ENCODE peak calls at places on chromosomes 7 and 10, in six cellular contexts. C is IMR-90, Q is neuronal stem cell, D is mesenchymal stem cell, X is mesendoderm, F is H1. O is an unnamed sample.

GRCh38 chr7:134421998-134422397 is 36.9 kb downstream of the AKR1B1 start:
- DNase-seq in F (no peak), C (no peak), D (no peak), X (peak), Q (no peak), O (no peak)

GRCh38 chr7:47970750-47971149 is 8.7 kb downstream of the HUS1 start:
- DNase-seq in F (no peak), Q (no peak), X (no peak), C (peak), D (no peak), O (no peak)

GRCh38 chr10:47371629-47372485 is 12.2 kb downstream of the ZNF488 start:
- DNase-seq in C (no peak), F (peak), X (no peak), Q (no peak), D (no peak), O (no peak)

GRCh38 chr7:137789215-137789899 is 57.4 kb downstream of the DGKI start:
- DNase-seq in Q (no peak), D (no peak), C (no peak), F (no peak), X (no peak), O (no peak)

GRCh38 chr7:47648301-47648900 is 66.5 kb upstream of the TNS3 start:
- DNase-seq in C (peak), X (no peak), D (peak), Q (no peak), F (no peak), O (no peak)

GRCh38 chr10:34931216-34931615 is 116.1 kb upstream of the PARD3 start:
- DNase-seq in Q (no peak), C (no peak), X (no peak), D (no peak), F (no peak), O (peak)

GRCh38 chr10:113425596-113425995 is 127.3 kb upstream of the HABP2 start:
- DNase-seq in D (peak), Q (no peak), X (no peak), F (no peak), C (no peak), O (peak)

GRCh38 chr7:136870799-136871487 is 2.5 kb downstream of the CHRM2 start:
- DNase-seq in X (peak), D (peak), F (peak), Q (peak), C (no peak), O (no peak)

GRCh38 chr7:22700559-22701002 is 26.4 kb upstream of the IL6 start:
- DNase-seq in Q (no peak), X (no peak), F (no peak), C (peak), D (peak), O (no peak)

GRCh38 chr7:39317107-39317506 is 249.1 kb upstream of the YAE1 start:
- DNase-seq in Q (no peak), D (no peak), F (no peak), X (peak), C (no peak), O (no peak)

GRCh38 chr7:98594787-98595186 is 22.3 kb upstream of the NPTX2 start:
- DNase-seq in Q (no peak), F (no peak), D (no peak), C (no peak), X (no peak), O (no peak)

GRCh38 chr7:130887182-130888016 is 153.4 kb upstream of the KLF14 start:
- DNase-seq in Q (no peak), F (peak), D (peak), C (peak), X (peak), O (peak)

GRCh38 chr7:108190891-108191290 is 60.7 kb upstream of the LAMB4 start:
- DNase-seq in C (no peak), X (no peak), F (no peak), D (no peak), Q (no peak), O (no peak)

DNA sequence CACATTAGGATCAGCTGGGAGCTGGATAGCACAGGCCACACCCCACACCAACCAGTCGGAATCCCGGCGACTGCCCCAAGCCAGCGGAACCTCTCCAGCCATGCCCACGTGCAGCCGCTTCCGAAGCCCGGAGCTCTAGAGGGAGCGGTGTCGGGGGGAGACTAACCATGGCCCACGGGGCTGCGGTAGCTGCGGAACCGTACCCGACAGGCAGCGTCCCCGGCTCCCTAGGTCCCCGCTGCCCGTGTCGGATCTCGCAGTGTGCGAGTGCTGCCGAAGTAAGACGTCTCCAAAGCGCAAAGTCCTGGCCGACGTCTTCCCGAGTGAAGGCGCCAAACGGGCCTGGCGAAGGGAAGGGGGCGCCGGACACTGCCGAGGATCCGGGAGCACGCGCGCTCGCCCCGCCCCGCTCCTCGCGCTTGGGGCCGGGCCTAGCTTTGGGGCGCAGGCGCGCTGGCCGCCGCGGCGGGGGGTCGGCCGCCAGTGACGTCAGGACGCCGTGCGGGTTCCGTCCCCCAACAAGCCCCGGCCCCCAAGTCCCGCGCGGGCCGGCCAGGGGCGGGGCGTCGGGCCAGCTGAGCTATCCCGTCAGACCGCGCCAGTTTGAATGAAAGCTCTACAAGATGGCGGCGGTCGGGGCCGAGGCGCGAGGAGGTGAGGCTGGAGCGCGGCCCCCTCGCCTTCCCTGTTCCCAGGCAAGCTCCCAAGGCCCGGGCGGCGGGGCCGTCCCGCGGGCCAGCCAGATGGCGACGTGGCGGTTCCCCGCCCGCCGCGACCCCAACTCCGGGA is at the start of gene SUV39H2:
- DNase-seq in C (peak), Q (peak), X (peak), D (peak), F (peak), O (peak)
- H3K4ac ChIP-seq in C (peak), Q (no peak), X (peak), D (peak), F (peak), O (peak)

DNA sequence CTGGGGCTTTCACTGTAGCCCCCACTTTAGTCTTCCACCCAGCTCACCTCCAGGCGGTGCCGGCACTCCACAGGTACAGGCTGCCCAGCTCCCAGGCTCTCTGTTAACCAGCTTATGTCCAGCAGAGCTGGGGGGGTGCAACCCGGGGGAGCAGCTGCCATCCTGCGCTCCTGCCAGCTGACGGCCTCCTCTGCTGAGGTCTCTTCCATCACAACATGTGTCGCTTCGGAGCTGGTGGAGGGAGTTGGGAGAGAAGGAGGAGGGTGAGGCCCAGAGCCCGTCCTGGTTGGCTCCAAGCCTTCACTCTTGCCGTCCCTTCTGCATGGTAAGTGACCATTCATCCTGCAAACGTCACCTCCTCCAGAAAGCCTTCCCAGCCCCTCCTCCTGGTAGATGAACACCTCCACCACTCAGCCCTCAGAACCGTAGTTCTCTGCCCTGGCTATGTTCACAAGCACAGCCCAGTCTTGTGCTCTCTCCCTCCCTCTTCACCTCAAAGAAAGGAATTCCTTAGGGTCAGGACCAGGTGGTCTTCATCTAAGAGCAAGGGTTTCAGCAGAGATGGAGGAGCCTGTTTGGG is 1.6 kb downstream of the POLM start:
- DNase-seq in D (no peak), C (no peak), X (no peak), F (no peak), Q (no peak), O (no peak)
- H3K4me3 ChIP-seq in D (peak), C (no peak), X (no peak), F (no peak), Q (no peak), O (no peak)

DNA sequence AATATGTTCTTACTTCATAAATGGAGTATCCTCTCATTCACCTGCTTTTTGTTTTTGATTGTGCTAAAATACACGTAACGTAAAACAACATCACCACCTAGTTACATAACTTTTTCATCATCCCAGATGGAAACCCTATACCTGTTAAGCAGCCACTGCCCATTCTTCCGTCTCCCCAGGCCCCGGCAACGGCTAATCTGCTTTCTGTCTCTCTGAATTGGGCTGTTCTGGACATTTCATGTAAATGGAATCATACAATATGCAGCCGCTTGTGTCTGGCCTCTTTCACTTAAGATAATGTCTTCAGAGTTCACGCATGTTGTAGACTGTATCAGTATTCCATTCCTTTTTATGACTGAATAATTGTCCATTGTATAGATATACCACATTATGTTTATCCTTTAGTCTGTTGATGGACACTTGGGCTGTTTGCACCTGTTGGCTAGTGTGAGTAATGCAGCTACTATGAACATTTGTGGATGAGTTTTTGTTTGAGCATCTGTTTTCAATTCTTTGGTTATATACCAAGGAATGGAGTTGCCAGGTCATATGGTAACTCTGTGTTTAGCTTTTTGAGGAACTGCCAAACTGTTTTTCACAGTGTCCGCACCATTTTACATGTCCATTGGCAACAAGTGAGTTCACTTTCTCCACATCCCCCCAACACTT is 14.1 kb upstream of the SUN1 start:
- DNase-seq in D (peak), X (no peak), Q (no peak), C (peak), F (no peak), O (peak)
- H3K9ac ChIP-seq in D (peak), X (no peak), Q (no peak), C (no peak), F (no peak), O (no peak)

DNA sequence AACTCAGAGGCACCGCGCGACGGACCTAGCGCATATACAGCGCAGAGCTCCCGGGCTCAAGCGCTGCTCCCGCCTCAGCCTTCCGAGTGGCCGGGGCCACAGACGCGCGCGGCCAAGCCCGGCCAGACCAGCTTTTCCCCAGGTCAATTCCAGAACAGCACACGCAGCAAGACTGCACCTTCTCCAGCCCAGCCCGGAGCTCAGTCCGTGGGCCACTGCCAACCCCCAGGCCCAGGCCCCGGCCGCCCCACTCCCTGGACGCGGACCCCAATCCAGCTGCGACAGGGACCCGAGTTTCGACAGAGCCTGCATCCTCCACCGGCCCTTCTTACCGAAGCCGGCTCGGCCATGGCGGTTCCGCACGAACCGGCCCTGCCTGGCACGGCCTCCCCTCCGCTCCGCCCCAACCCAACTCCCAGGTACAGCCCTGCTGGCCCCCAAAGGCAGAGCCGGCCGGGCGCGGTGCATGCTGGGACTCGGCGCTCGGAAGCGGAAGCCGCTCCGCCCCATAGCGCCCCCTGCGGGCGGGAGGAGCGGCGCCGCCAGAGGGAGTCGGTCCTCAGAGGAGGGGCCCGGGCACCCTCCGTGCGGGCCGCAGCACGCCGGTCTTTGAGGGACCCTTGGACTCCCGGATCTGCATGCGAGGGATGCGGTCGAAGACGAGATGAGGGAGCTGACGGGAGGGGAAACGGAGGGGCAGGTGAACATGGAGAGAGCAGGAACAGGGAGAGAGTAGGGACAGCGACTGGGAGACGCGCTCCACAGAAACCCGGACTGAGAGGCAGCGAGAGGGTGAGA is at the start of gene ZNF425:
- DNase-seq in C (peak), Q (peak), D (peak), F (peak), X (peak), O (peak)
- H3K4ac ChIP-seq in C (peak), Q (peak), D (peak), F (peak), X (peak), O (peak)

GRCh38 chr7:36291387-36292316 is 98.0 kb upstream of the ANLN start:
- DNase-seq in F (peak), D (peak), C (peak), Q (peak), X (peak), O (peak)
- H3K4me3 ChIP-seq in F (no peak), D (peak), C (peak), Q (no peak), X (no peak), O (no peak)

GRCh38 chr7:44769381-44770209 is 20.9 kb downstream of the ZMIZ2 start:
- DNase-seq in Q (no peak), D (peak), X (no peak), F (no peak), C (peak), O (peak)

GRCh38 chr7:44772440-44772839 is 23.8 kb downstream of the ZMIZ2 start:
- DNase-seq in D (no peak), F (no peak), C (no peak), X (no peak), Q (no peak), O (no peak)

GRCh38 chr7:44771358-44771757 is 22.7 kb downstream of the ZMIZ2 start:
- DNase-seq in D (no peak), X (no peak), F (no peak), C (no peak), Q (no peak), O (no peak)

GRCh38 chr7:44775383-44776107 is 20.9 kb upstream of the PPIA start:
- DNase-seq in D (no peak), F (no peak), C (no peak), Q (no peak), X (no peak), O (no peak)

DNA sequence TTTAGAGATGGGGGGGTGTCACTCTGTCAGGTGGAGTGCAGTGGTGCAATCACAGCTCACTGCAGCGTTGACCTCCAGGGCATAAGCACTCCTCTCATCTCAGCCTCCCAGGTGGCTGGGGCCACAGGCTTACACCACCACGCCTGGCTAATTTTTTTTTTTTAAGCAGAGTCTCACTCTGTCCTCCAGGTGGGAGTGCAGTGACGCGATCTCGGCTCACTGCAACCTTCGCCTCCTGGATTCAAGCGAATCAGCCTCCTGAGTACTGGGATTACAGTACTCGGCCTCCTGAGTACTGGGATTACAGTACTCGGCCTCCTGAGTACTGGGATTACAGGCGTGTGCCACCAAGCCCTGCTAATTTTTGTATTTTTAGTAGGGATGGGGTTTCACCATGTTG is 23.6 kb upstream of the PPIA start:
- DNase-seq in X (peak), C (no peak), D (no peak), Q (no peak), F (no peak), O (peak)
- H3K9ac ChIP-seq in X (no peak), C (no peak), D (no peak), Q (no peak), F (no peak), O (no peak)

DNA sequence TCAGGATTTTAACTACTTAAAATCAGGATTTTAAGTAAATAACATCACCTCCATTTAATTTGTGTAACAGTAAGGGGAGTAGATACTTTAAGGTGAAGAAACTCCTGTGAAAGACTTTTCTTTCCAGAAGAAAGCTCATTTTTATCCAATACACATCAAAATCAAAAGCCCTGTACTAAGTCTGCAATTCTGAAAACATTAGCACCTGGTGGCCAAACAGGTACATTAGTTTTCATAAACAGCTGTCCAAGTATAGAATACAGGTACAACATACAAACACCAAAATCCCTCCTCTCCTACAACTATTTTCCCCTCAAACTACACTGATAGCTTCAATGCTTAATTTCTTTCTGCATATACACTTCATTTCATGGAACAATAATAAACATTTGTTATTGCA is 22.9 kb downstream of the FAM3C start:
- DNase-seq in C (no peak), X (no peak), Q (no peak), F (no peak), D (no peak), O (no peak)
- H3K4ac ChIP-seq in C (no peak), X (no peak), Q (no peak), F (no peak), D (no peak), O (no peak)

O was measured in trophoblast cell.